ENCODE peak calls at places on chromosome 1, in six cellular contexts. Q is activated CD4-positive, alpha-beta T cell treated with anti-CD3 and anti-CD28 coated beads, Interleukin-2, amount 10 ng/mL, durations not matched to agents 7 days and 5 days; O is GM13977; S is activated CD8-positive, alpha-beta memory T cell treated with anti-CD3 and anti-CD28 coated beads for 1 hour; F is stomach; X is coronary artery. R is an unnamed sample.

GRCh38 chr1:47951545-47952235 is 45.5 kb downstream of the TRABD2B start:
- DNase-seq in X (no peak), O (no peak), F (no peak), Q (no peak), S (no peak), R (no peak)

GRCh38 chr1:244154882-244155531 is 103.9 kb downstream of the ZBTB18 start:
- DNase-seq in Q (no peak), O (no peak), S (no peak), X (no peak), F (no peak), R (no peak)

GRCh38 chr1:35278886-35279554 is 10.5 kb downstream of the ZMYM4 start:
- DNase-seq in F (no peak), Q (no peak), O (no peak), S (no peak), X (no peak), R (no peak)

GRCh38 chr1:165857046-165857801 is 29.8 kb downstream of the UCK2 start:
- DNase-seq in O (peak; percentile 49), X (no peak), F (no peak), Q (no peak), S (no peak), R (no peak)

GRCh38 chr1:203214889-203215288 is 14.6 kb downstream of the CHIT1 start:
- DNase-seq in S (no peak), F (no peak), O (no peak), X (no peak), Q (no peak), R (no peak)

GRCh38 chr1:38014724-38015424 is 2.3 kb downstream of the UTP11 start:
- DNase-seq in F (no peak), O (no peak), Q (no peak), S (no peak), X (no peak), R (no peak)

GRCh38 chr1:54967372-54967771 is 13.1 kb upstream of the TMEM61 start:
- DNase-seq in Q (no peak), F (no peak), S (no peak), X (peak; percentile 54), O (no peak), R (no peak)

GRCh38 chr1:162663589-162664030 is 31.3 kb downstream of the DDR2 start:
- DNase-seq in X (no peak), S (no peak), O (peak; percentile 6), Q (no peak), F (no peak), R (no peak)

GRCh38 chr1:24386241-24386640 is 27.3 kb downstream of the STPG1 start:
- DNase-seq in S (no peak), O (no peak), Q (no peak), X (no peak), F (no peak), R (no peak)